ENCODE peak calls at places on chromosomes 16 and 17, in four cellular contexts. J, H, U and C are unnamed samples.

GRCh38 chr16:1773703-1774455 is 945 bp upstream of the MRPS34 start:
- DNase-seq in J (no peak), H (no peak), U (peak; percentile 50), C (no peak)

GRCh38 chr17:2940352-2940751 is 123.1 kb downstream of the OR1D5 start:
- DNase-seq in J (no peak), H (peak; percentile 48), U (no peak), C (no peak)

GRCh38 chr17:2238432-2239169 is 65.0 kb downstream of the SMG6 start:
- DNase-seq in J (no peak), H (no peak), U (no peak), C (no peak)

GRCh38 chr16:25978227-25978626 is 286.5 kb downstream of the HS3ST4 start:
- DNase-seq in J (no peak), H (no peak), U (no peak), C (no peak)

GRCh38 chr17:82647593-82648164 is 565 bp downstream of the WDR45B start:
- DNase-seq in J (no peak), H (peak; percentile 36), U (no peak), C (no peak)

GRCh38 chr17:7261377-7262191 is 694 bp downstream of the CLDN7 start:
- DNase-seq in J (no peak), H (peak; percentile 27), U (no peak), C (no peak)

GRCh38 chr16:27066655-27067054 is at the start of gene C16orf82:
- DNase-seq in J (no peak), H (no peak), U (no peak), C (no peak)

GRCh38 chr17:82403662-82404660 is 14.2 kb upstream of the HEXD start:
- DNase-seq in J (no peak), H (no peak), U (no peak), C (no peak)

GRCh38 chr17:50169121-50169764 is 3.4 kb downstream of the SGCA start:
- DNase-seq in J (no peak), H (peak; percentile 71), U (peak; percentile 79), C (no peak)

GRCh38 chr17:82907797-82908261 is 68.0 kb upstream of the ZNF750 start:
- DNase-seq in J (no peak), H (no peak), U (peak; percentile 22), C (no peak)

GRCh38 chr17:4884489-4884888 is 14.8 kb upstream of the C17orf107 start:
- DNase-seq in J (no peak), H (no peak), U (no peak), C (no peak)

GRCh38 chr17:1060991-1061390 is 64.1 kb downstream of the TIMM22 start:
- DNase-seq in J (peak; percentile 97), H (no peak), U (peak; percentile 97), C (peak; percentile 58)

GRCh38 chr16:8949536-8950418 is 13.9 kb downstream of the USP7 start:
- DNase-seq in J (peak; percentile 26), H (no peak), U (no peak), C (no peak)

GRCh38 chr17:27950995-27951394 is 57.8 kb upstream of the LYRM9 start:
- DNase-seq in J (no peak), H (no peak), U (no peak), C (no peak)
- TF ChIP-seq CTCF in J (no peak), H (no peak), U (no peak), C (no peak)

GRCh38 chr16:57133911-57134310 is 41.5 kb downstream of the CPNE2 start:
- DNase-seq in J (no peak), H (no peak), U (no peak), C (no peak)
- TF ChIP-seq CTCF in J (no peak), H (no peak), U (no peak), C (no peak)

GRCh38 chr17:36459601-36460000 is 26.9 kb upstream of the ZNHIT3 start:
- DNase-seq in J (no peak), H (no peak), U (no peak), C (no peak)

GRCh38 chr17:36461330-36462110 is 25.0 kb upstream of the ZNHIT3 start:
- DNase-seq in J (no peak), H (no peak), U (no peak), C (no peak)

GRCh38 chr17:36464765-36465088 is 21.8 kb upstream of the ZNHIT3 start:
- DNase-seq in J (no peak), H (peak; percentile 32), U (no peak), C (no peak)

GRCh38 chr17:36460265-36460937 is 26.1 kb upstream of the ZNHIT3 start:
- DNase-seq in J (no peak), H (no peak), U (no peak), C (no peak)

DNA sequence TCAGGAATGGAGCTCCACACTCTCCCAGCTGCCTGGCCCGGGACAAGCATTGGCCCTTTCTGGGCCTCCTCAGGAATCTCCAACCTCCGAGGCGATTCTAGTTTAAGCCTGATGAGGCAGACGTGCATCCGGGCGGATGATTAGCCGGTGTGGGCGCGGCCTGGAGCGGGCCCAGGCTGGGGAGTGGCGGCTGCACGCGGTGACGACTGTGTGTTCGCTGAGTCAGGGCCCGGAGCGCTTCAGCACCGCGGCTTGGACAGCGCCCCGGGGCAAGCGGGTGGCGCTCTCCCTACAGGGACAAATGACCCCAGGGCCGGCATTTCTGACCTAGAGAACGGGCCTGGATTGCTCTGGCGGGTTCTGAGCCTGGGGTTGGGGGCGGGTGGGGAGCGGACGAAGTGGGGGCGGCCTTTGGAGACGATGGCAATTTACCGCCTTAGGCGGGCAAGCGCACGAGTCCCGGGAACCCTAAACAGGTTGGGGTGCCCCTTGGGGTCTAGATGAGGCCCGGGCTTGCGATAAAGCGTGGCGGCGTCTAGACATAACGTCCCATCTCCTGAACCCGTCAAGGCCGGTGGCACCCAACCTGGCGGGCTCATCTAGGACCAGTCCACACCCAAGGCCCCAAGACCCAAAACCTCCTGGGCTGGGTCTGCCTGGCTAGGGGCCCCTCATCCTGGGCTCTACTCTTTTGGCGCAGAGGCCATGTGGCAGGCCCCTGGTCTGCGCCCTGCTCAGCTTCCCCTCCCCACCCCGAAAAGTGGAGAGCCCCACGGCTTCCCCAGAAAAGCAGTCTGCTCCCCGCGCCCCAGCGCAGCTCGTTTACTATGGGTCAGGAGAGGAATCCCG is 22.3 kb upstream of the ZNHIT3 start:
- DNase-seq in J (peak; percentile 59), H (peak; percentile 94), U (peak; percentile 72), C (no peak)
- TF ChIP-seq CTCF in J (no peak), H (no peak), U (no peak), C (no peak)

GRCh38 chr17:65191805-65192740 is 54.9 kb downstream of the RGS9 start:
- DNase-seq in J (peak; percentile 72), H (no peak), U (peak; percentile 67), C (no peak)
- TF ChIP-seq CTCF in J (no peak), H (no peak), U (no peak), C (no peak)

GRCh38 chr16:62190426-62190825 is 154.2 kb upstream of the CDH8 start:
- DNase-seq in J (peak; percentile 2), H (no peak), U (no peak), C (no peak)
- TF ChIP-seq CTCF in J (peak; percentile 63), H (peak; percentile 56), U (peak; percentile 14), C (no peak)

DNA sequence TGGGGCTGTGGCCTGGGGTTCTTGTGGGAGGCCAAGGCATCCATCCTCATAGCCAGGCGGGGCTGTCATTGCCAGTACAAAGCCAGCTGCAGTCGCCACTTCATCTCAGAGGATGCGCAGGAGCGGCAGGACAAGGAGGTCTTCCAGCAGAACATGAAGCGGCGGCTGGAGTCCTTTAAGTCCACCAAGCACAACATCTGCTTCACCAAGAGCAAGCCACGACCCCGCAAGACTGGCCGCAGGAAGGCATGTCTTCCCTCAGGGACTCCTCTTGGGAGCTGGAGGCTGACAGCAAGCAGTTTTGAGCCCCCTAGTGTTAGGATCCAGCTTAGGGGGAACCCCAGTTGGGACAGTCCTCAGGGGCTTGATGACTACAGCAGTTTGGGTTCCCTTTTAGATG is 15.1 kb upstream of the PLEKHG4 start:
- DNase-seq in J (no peak), H (no peak), U (no peak), C (no peak)
- TF ChIP-seq CTCF in J (peak; percentile 15), H (no peak), U (no peak), C (no peak)

DNA sequence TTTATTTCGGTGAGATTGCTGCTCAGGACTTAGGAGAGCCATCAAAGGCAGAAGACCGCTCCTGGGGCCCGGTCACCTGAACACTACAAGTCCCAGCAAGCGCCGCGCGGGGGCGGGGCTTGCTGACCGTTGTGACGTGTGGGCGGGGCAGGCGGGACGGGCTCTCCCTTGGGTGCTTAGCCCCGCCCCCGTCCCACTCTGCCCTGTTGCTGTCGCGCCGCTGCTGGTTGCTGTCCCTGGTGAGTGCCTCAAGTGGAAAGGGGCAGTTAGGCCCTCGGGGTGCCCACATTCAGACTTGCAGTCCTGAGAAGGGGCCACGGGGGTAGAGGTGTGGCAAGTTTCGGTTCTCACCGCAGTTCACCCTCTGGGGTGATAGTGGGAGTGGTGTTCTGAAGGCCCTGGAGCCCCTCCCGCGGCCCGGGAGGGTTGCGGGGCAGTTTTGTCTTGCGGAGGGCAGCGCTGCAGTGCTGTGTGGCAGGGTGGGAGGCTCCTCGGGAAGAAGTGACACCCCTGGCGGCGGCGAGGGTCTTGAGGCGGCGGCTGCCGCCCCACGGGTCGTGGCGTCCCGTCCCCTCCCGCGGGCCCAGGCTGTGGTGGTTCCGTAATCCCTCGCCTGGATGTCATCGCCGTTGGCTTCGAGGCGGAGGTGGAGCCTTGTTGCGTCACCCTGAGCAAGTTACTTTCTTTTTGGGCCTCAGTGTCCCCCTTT is at the start of gene CALCOCO2:
- DNase-seq in J (peak; percentile 74), H (peak; percentile 91), U (peak; percentile 89), C (peak; percentile 85)
- TF ChIP-seq CTCF in J (no peak), H (no peak), U (peak; percentile 0), C (no peak)

GRCh38 chr17:58121925-58122324 is 26.3 kb upstream of the OR4D1 start:
- DNase-seq in J (peak; percentile 12), H (peak; percentile 23), U (peak; percentile 29), C (no peak)
- TF ChIP-seq CTCF in J (peak; percentile 23), H (no peak), U (peak; percentile 27), C (no peak)

GRCh38 chr16:10597184-10597583 is 16.8 kb upstream of the EMP2 start:
- DNase-seq in J (no peak), H (no peak), U (no peak), C (no peak)
- TF ChIP-seq CTCF in J (no peak), H (no peak), U (no peak), C (no peak)